ENCODE peak calls at places on chromosomes 1 and 21, in ten cellular contexts. C is heart right ventricle; B is colonic mucosa; V is AG04450; N is aorta; D is CD8-positive, alpha-beta memory T cell; P is cardiac muscle cell; J is NT2/D1; S is mucosa of descending colon; F is pancreas. W is an unnamed sample.

GRCh38 chr1:53807916-53808315 is 30.2 kb downstream of the NDC1 start:
- DNase-seq in C (no peak), B (no peak), V (peak), N (no peak), D (no peak), P (no peak), J (no peak), S (no peak), F (no peak), W (no peak)

GRCh38 chr1:47792786-47793185 is 204.4 kb downstream of the TRABD2B start:
- DNase-seq in C (no peak), B (no peak), V (no peak), N (no peak), D (no peak), P (no peak), J (no peak), S (no peak), F (no peak), W (no peak)

GRCh38 chr21:14587266-14587665 is 41.2 kb upstream of the SAMSN1 start:
- DNase-seq in C (no peak), B (no peak), V (no peak), N (no peak), D (no peak), P (no peak), J (no peak), S (no peak), F (no peak), W (no peak)

GRCh38 chr21:43203523-43204080 is 34.8 kb downstream of the CRYAA start:
- DNase-seq in C (no peak), B (no peak), V (no peak), N (peak), D (no peak), P (no peak), J (no peak), S (no peak), F (no peak), W (no peak)

GRCh38 chr1:47992720-47993119 is 4.5 kb downstream of the TRABD2B start:
- DNase-seq in C (peak), B (no peak), V (no peak), N (peak), D (no peak), P (no peak), J (no peak), S (no peak), F (no peak), W (no peak)

GRCh38 chr1:94579876-94580294 is 38.3 kb upstream of the F3 start:
- DNase-seq in C (no peak), B (no peak), V (peak), N (no peak), D (no peak), P (no peak), J (peak), S (no peak), F (no peak), W (no peak)

GRCh38 chr1:201019321-201019977 is 4.1 kb downstream of the KIF21B start:
- DNase-seq in C (no peak), B (peak), V (no peak), N (no peak), D (peak), P (no peak), J (no peak), S (peak), F (peak), W (peak)

GRCh38 chr21:34698270-34699015 is 29.6 kb downstream of the CLIC6 start:
- DNase-seq in C (no peak), B (no peak), V (no peak), N (no peak), D (no peak), P (no peak), J (peak), S (no peak), F (no peak), W (no peak)

GRCh38 chr1:5711956-5712645 is 280.1 kb downstream of the NPHP4 start:
- DNase-seq in C (no peak), B (no peak), V (no peak), N (peak), D (no peak), P (no peak), J (no peak), S (no peak), F (no peak), W (peak)

DNA sequence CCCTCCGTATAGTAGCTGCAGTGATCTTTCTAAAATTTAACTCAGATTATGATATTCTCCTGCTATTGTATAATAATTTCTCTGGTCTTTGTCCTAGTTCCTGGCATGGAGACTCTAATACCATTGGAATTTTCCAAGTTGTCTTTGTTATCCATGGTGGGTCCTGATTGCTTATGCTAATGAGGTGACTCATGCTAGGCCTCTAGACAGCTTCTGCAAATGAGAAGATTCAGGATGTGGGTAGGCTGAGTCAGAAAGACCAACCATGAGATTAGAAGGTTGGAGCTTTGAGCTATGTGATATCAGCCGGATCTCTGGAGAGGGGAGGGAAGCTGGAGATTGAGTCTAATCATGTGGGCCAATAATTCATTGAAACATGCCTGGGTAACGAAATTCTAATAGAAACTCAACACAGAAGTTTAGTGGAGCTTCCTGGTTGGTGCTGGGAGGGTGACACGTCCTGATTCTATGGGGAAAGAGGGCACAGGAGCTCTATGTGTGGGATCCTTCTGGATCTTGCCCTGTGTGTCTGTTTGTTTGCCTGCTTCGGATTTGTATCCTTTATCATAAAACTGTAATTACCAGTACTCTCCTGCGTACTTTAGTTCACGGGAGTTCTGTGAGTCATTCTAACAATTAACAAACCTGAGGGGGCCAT is 73.2 kb upstream of the CNIH3 start:
- DNase-seq in C (no peak), B (no peak), V (peak), N (no peak), D (no peak), P (no peak), J (peak), S (no peak), F (no peak), W (no peak)
- H3K4me3 ChIP-seq in C (no peak), B (no peak), V (no peak), N (no peak), D (no peak), P (no peak), J (no peak), S (no peak), F (no peak), W (no peak)

DNA sequence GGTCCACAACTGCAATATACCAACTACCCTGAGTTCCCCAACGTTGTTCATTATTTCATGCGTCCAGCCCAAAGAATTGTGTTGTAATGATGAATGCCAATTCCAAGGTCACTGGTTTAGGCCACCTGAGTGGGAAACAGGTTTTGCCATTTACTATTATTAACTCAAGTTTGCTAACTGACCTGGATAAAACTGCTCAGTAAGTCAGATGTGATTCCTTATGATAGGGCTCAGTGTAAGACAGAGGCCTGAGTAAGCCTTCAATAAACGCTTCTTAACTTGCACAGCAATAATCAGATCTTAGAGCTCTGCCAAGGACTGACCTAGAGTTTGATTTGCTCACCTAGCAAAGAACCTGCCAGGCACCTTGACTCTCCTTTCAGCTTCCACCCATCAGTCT is 10.0 kb downstream of the PUM1 start:
- DNase-seq in C (no peak), B (no peak), V (no peak), N (no peak), D (no peak), P (no peak), J (no peak), S (no peak), F (no peak), W (no peak)
- H3K4me3 ChIP-seq in C (no peak), B (no peak), V (no peak), N (no peak), D (peak), P (no peak), J (no peak), S (no peak), F (no peak), W (no peak)

GRCh38 chr21:15679630-15680029 is 50.2 kb upstream of the USP25 start:
- DNase-seq in C (no peak), B (no peak), V (no peak), N (no peak), D (no peak), P (no peak), J (no peak), S (no peak), F (no peak), W (no peak)

GRCh38 chr21:15687208-15687607 is 42.6 kb upstream of the USP25 start:
- DNase-seq in C (no peak), B (no peak), V (no peak), N (no peak), D (no peak), P (no peak), J (no peak), S (no peak), F (no peak), W (no peak)

GRCh38 chr21:15686506-15686905 is 43.3 kb upstream of the USP25 start:
- DNase-seq in C (no peak), B (no peak), V (no peak), N (no peak), D (no peak), P (no peak), J (no peak), S (no peak), F (no peak), W (no peak)

GRCh38 chr21:15682977-15683376 is 46.8 kb upstream of the USP25 start:
- DNase-seq in C (no peak), B (no peak), V (no peak), N (no peak), D (no peak), P (no peak), J (no peak), S (no peak), F (no peak), W (no peak)

GRCh38 chr21:15682182-15682895 is 47.4 kb upstream of the USP25 start:
- DNase-seq in C (no peak), B (no peak), V (no peak), N (no peak), D (no peak), P (no peak), J (no peak), S (no peak), F (no peak), W (no peak)
- H3K4me3 ChIP-seq in C (no peak), B (no peak), V (no peak), N (no peak), D (no peak), P (no peak), J (no peak), S (no peak), F (no peak), W (peak)

DNA sequence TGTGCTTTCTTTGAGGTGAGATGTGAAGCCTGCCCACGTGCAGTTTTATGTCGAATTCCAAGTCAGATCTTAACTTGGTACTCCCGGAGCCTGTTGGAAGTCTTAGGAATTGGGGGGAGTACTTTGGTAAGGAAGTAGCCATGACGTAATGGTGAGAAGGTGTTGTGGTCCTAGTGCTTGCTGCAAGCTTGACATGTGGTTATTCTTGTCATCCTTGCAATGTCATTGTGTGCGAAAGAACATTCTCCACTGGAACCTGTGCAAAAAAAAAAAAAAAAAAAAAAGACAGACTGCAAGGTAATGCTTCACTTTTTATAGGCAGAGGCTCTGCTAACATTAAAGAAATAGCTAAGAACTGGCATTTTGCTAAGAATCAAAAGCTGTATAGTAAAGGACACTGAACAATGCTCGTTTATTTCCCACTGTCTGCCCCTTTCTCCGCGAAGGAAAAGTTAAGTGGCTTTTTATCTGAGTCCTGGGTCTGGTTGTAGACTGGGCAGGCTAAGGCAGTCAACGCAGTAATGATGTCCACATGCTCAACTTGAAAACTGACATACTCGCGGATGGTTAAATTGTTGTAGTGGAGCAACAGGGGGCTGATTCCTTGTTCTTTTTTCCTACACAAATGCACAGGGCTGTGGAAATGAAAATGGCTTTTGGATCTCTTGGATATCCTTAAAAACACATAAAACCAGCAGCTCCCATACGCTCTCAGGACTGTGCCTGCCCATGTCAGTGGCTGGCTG is 2.1 kb downstream of the KAZN start:
- DNase-seq in C (no peak), B (no peak), V (no peak), N (no peak), D (no peak), P (peak), J (no peak), S (no peak), F (no peak), W (no peak)
- H3K4me3 ChIP-seq in C (no peak), B (peak), V (no peak), N (no peak), D (no peak), P (peak), J (peak), S (no peak), F (no peak), W (peak)

DNA sequence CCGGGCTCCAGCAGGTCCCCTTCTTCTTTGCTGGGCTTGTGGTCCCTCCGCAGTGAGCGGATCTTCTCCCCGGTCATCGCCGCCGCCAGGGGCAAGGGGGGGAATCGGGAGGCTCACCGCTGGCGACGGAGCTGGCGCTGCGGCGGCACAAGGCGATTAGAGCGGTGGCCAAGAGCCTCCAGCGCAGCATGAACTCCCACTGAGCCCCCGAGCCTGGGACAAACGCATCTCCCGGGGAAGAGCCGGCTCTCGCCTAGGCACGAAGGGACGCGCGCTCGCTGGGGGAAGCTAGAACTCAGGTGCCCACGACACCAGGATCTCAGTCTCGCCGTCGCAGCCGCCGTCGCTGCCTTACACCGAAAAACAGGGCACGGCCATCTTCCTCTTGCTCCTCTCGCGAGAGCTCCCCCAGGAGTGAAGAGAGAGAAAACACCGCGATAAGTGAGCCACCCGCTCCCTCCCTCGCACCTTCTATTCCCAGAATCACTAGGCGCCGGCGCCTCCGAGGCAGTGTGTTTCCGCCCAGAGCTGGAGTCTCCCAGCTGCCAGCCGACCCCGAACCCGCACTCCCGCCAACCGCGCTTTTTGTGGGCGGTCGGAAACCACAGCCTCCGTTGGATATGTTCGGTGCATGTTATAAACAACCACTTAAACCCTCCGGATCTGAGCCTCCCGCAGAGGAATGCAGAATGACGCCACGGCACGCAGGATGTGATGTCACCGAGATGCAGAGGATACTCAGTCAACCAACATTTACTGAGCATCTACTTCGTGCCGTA is at the start of gene ANKRD13C:
- DNase-seq in C (peak), B (peak), V (peak), N (peak), D (peak), P (peak), J (peak), S (peak), F (peak), W (peak)
- H3K4me3 ChIP-seq in C (peak), B (peak), V (peak), N (peak), D (peak), P (peak), J (peak), S (peak), F (peak), W (peak)